ENCODE peak calls at places on chromosomes 12 and 14, in ten cellular contexts. L, D, G, B, I, S, P, R, M and Z are unnamed samples.

GRCh38 chr14:69096766-69097475 is 56.0 kb downstream of the DCAF5 start:
- DNase-seq in L (no peak), D (no peak), G (no peak), B (no peak), I (no peak), S (no peak), P (no peak), R (no peak), M (no peak), Z (no peak)

GRCh38 chr12:54502485-54502884 is 4.9 kb downstream of the NCKAP1L start:
- DNase-seq in L (no peak), D (no peak), G (no peak), B (no peak), I (no peak), S (no peak), P (no peak), R (no peak), M (no peak), Z (no peak)

GRCh38 chr12:1465990-1466389 is 128.4 kb downstream of the FBXL14 start:
- DNase-seq in L (no peak), D (no peak), G (no peak), B (no peak), I (no peak), S (no peak), P (no peak), R (no peak), M (no peak), Z (no peak)

GRCh38 chr14:95495538-95496025 is 20.9 kb downstream of the SYNE3 start:
- DNase-seq in L (no peak), D (peak), G (no peak), B (no peak), I (no peak), S (no peak), P (no peak), R (no peak), M (no peak), Z (no peak)

GRCh38 chr14:24329736-24330135 is 5.1 kb downstream of the ADCY4 start:
- DNase-seq in L (peak), D (peak), G (no peak), B (no peak), I (no peak), S (no peak), P (peak), R (no peak), M (no peak), Z (no peak)

GRCh38 chr14:63551338-63551737 is 8.2 kb upstream of the PPP2R5E start:
- DNase-seq in L (no peak), D (no peak), G (no peak), B (no peak), I (no peak), S (no peak), P (no peak), R (no peak), M (peak), Z (peak)

GRCh38 chr12:48693572-48693971 is 11.5 kb upstream of the KANSL2 start:
- DNase-seq in L (no peak), D (no peak), G (no peak), B (no peak), I (no peak), S (no peak), P (no peak), R (no peak), M (no peak), Z (no peak)

GRCh38 chr12:131917711-131918306 is 11.3 kb upstream of the PUS1 start:
- DNase-seq in L (no peak), D (no peak), G (no peak), B (no peak), I (no peak), S (no peak), P (no peak), R (no peak), M (no peak), Z (no peak)

GRCh38 chr12:18492372-18493025 is 231.2 kb downstream of the PIK3C2G start:
- DNase-seq in L (no peak), D (no peak), G (no peak), B (no peak), I (no peak), S (no peak), P (no peak), R (no peak), M (no peak), Z (no peak)

GRCh38 chr14:91108941-91109611 is 4.8 kb upstream of the DGLUCY start:
- DNase-seq in L (no peak), D (peak), G (no peak), B (no peak), I (no peak), S (no peak), P (peak), R (peak), M (no peak), Z (no peak)

GRCh38 chr12:123041042-123041531 is 60.6 kb downstream of the ARL6IP4 start:
- DNase-seq in L (no peak), D (no peak), G (no peak), B (no peak), I (no peak), S (no peak), P (no peak), R (no peak), M (no peak), Z (no peak)

GRCh38 chr12:116159175-116159574 is 118.3 kb downstream of the MED13L start:
- DNase-seq in L (no peak), D (no peak), G (no peak), B (no peak), I (no peak), S (no peak), P (no peak), R (peak), M (no peak), Z (no peak)

GRCh38 chr14:97179573-97179972 is 382.4 kb downstream of the VRK1 start:
- DNase-seq in L (no peak), D (no peak), G (no peak), B (no peak), I (no peak), S (no peak), P (no peak), R (no peak), M (no peak), Z (no peak)

GRCh38 chr12:115155665-115156645 is 472.0 kb upstream of the TBX3 start:
- DNase-seq in L (no peak), D (peak), G (no peak), B (no peak), I (no peak), S (no peak), P (no peak), R (no peak), M (no peak), Z (peak)

GRCh38 chr14:98591161-98591560 is 680.8 kb downstream of the BCL11B start:
- DNase-seq in L (no peak), D (no peak), G (no peak), B (no peak), I (no peak), S (no peak), P (no peak), R (no peak), M (no peak), Z (no peak)

GRCh38 chr12:1369460-1369859 is 224.9 kb downstream of the FBXL14 start:
- DNase-seq in L (no peak), D (peak), G (no peak), B (no peak), I (no peak), S (no peak), P (no peak), R (no peak), M (no peak), Z (no peak)

GRCh38 chr12:39777465-39777864 is 157.9 kb upstream of the ABCD2 start:
- DNase-seq in L (no peak), D (no peak), G (no peak), B (no peak), I (no peak), S (no peak), P (no peak), R (no peak), M (no peak), Z (no peak)

GRCh38 chr14:103084021-103084919 is at the start of gene LBHD2:
- DNase-seq in L (no peak), D (no peak), G (no peak), B (no peak), I (no peak), S (no peak), P (no peak), R (no peak), M (no peak), Z (no peak)

GRCh38 chr14:96067985-96068930 is 29.1 kb downstream of the C14orf132 start:
- DNase-seq in L (no peak), D (no peak), G (no peak), B (no peak), I (no peak), S (no peak), P (no peak), R (no peak), M (no peak), Z (no peak)

GRCh38 chr12:96720363-96720705 is 186.7 kb upstream of the NEDD1 start:
- DNase-seq in L (peak), D (peak), G (no peak), B (no peak), I (no peak), S (no peak), P (no peak), R (peak), M (peak), Z (no peak)

GRCh38 chr12:92961949-92962348 is 32.9 kb upstream of the EEA1 start:
- DNase-seq in L (no peak), D (no peak), G (no peak), B (no peak), I (no peak), S (no peak), P (no peak), R (no peak), M (no peak), Z (no peak)

GRCh38 chr12:111368291-111368683 is 608 bp downstream of the PHETA1 start:
- DNase-seq in L (no peak), D (peak), G (no peak), B (no peak), I (no peak), S (no peak), P (no peak), R (no peak), M (no peak), Z (no peak)

GRCh38 chr14:32426028-32426427 is 96.9 kb downstream of the AKAP6 start:
- DNase-seq in L (no peak), D (no peak), G (no peak), B (no peak), I (no peak), S (no peak), P (no peak), R (no peak), M (no peak), Z (no peak)